ENCODE peak calls at places on chromosomes 1 and 21, in five cellular contexts. One of them, this sample, is unnamed.

GRCh38 chr21:41500354-41500753 is 7.6 kb downstream of the TMPRSS2 start:
- DNase-seq in psoas muscle: no peak
- DNase-seq in heart right ventricle: no peak
- DNase-seq in fibroblast of the aortic adventitia: no peak
- DNase-seq in aorta: no peak
- DNase-seq in this sample: no peak

GRCh38 chr1:203272633-203273205 is 32.6 kb upstream of the BTG2 start:
- DNase-seq in psoas muscle: no peak
- DNase-seq in heart right ventricle: no peak
- DNase-seq in fibroblast of the aortic adventitia: no peak
- DNase-seq in aorta: no peak
- DNase-seq in this sample: no peak

GRCh38 chr21:19353271-19353670 is 949.7 kb upstream of the TMPRSS15 start:
- DNase-seq in psoas muscle: no peak
- DNase-seq in heart right ventricle: no peak
- DNase-seq in fibroblast of the aortic adventitia: no peak
- DNase-seq in aorta: no peak
- DNase-seq in this sample: no peak

GRCh38 chr1:109827466-109827865 is 63.7 kb upstream of the EPS8L3 start:
- DNase-seq in psoas muscle: no peak
- DNase-seq in heart right ventricle: no peak
- DNase-seq in fibroblast of the aortic adventitia: no peak
- DNase-seq in aorta: no peak
- DNase-seq in this sample: no peak

GRCh38 chr21:29504751-29505321 is 206.1 kb downstream of the BACH1 start:
- DNase-seq in psoas muscle: no peak
- DNase-seq in heart right ventricle: no peak
- DNase-seq in fibroblast of the aortic adventitia: peak
- DNase-seq in aorta: no peak
- DNase-seq in this sample: no peak

GRCh38 chr1:206878456-206878855 is 13.0 kb downstream of the IL20 start:
- DNase-seq in psoas muscle: no peak
- DNase-seq in heart right ventricle: no peak
- DNase-seq in fibroblast of the aortic adventitia: no peak
- DNase-seq in aorta: no peak
- DNase-seq in this sample: no peak

GRCh38 chr1:93591291-93591832 is 90.3 kb downstream of the BCAR3 start:
- DNase-seq in psoas muscle: no peak
- DNase-seq in heart right ventricle: no peak
- DNase-seq in fibroblast of the aortic adventitia: no peak
- DNase-seq in aorta: no peak
- DNase-seq in this sample: no peak

GRCh38 chr1:167774710-167775109 is 52.9 kb downstream of the MPZL1 start:
- DNase-seq in psoas muscle: no peak
- DNase-seq in heart right ventricle: no peak
- DNase-seq in fibroblast of the aortic adventitia: no peak
- DNase-seq in aorta: no peak
- DNase-seq in this sample: no peak

GRCh38 chr1:12618661-12619395 is 818 bp upstream of the DHRS3 start:
- DNase-seq in psoas muscle: peak
- DNase-seq in heart right ventricle: peak
- DNase-seq in fibroblast of the aortic adventitia: peak
- DNase-seq in aorta: peak
- DNase-seq in this sample: peak

GRCh38 chr1:11316701-11317100 is 43.7 kb downstream of the UBIAD1 start:
- DNase-seq in psoas muscle: no peak
- DNase-seq in heart right ventricle: no peak
- DNase-seq in fibroblast of the aortic adventitia: peak
- DNase-seq in aorta: no peak
- DNase-seq in this sample: no peak

GRCh38 chr1:240258910-240259309 is 167.2 kb downstream of the FMN2 start:
- DNase-seq in psoas muscle: no peak
- DNase-seq in heart right ventricle: no peak
- DNase-seq in fibroblast of the aortic adventitia: peak
- DNase-seq in aorta: no peak
- DNase-seq in this sample: no peak

GRCh38 chr1:58249729-58250586 is 296.6 kb downstream of the OMA1 start:
- DNase-seq in psoas muscle: no peak
- DNase-seq in heart right ventricle: peak
- DNase-seq in fibroblast of the aortic adventitia: peak
- DNase-seq in aorta: peak
- DNase-seq in this sample: no peak

GRCh38 chr1:9421533-9421873 is 117.8 kb upstream of the SLC25A33 start:
- DNase-seq in psoas muscle: no peak
- DNase-seq in heart right ventricle: no peak
- DNase-seq in fibroblast of the aortic adventitia: no peak
- DNase-seq in aorta: no peak
- DNase-seq in this sample: no peak

GRCh38 chr1:154961497-154962237 is at the start of gene PYGO2:
- DNase-seq in psoas muscle: peak
- DNase-seq in heart right ventricle: peak
- DNase-seq in fibroblast of the aortic adventitia: peak
- DNase-seq in aorta: peak
- DNase-seq in this sample: peak

GRCh38 chr1:204065174-204065985 is 7.5 kb upstream of the SOX13 start:
- DNase-seq in psoas muscle: peak
- DNase-seq in heart right ventricle: peak
- DNase-seq in fibroblast of the aortic adventitia: peak
- DNase-seq in aorta: peak
- DNase-seq in this sample: no peak

GRCh38 chr1:34360574-34360973 is 183.9 kb downstream of the C1orf94 start:
- DNase-seq in psoas muscle: no peak
- DNase-seq in heart right ventricle: no peak
- DNase-seq in fibroblast of the aortic adventitia: no peak
- DNase-seq in aorta: no peak
- DNase-seq in this sample: no peak

GRCh38 chr21:43918385-43918947 is 53.4 kb downstream of the AGPAT3 start:
- DNase-seq in psoas muscle: no peak
- DNase-seq in heart right ventricle: no peak
- DNase-seq in fibroblast of the aortic adventitia: no peak
- DNase-seq in aorta: peak
- DNase-seq in this sample: no peak

GRCh38 chr1:69648486-69648885 is 80.8 kb downstream of the LRRC7 start:
- DNase-seq in psoas muscle: no peak
- DNase-seq in heart right ventricle: no peak
- DNase-seq in fibroblast of the aortic adventitia: no peak
- DNase-seq in aorta: no peak
- DNase-seq in this sample: no peak

GRCh38 chr1:7404046-7404742 is 366.9 kb upstream of the VAMP3 start:
- DNase-seq in psoas muscle: no peak
- DNase-seq in heart right ventricle: peak
- DNase-seq in fibroblast of the aortic adventitia: no peak
- DNase-seq in aorta: peak
- DNase-seq in this sample: no peak

GRCh38 chr1:10693497-10694273 is 102.8 kb downstream of the CASZ1 start:
- DNase-seq in psoas muscle: peak
- DNase-seq in heart right ventricle: no peak
- DNase-seq in fibroblast of the aortic adventitia: no peak
- DNase-seq in aorta: peak
- DNase-seq in this sample: peak

GRCh38 chr1:19815801-19816736 is 986 bp upstream of the RNF186 start:
- DNase-seq in psoas muscle: no peak
- DNase-seq in heart right ventricle: no peak
- DNase-seq in fibroblast of the aortic adventitia: no peak
- DNase-seq in aorta: no peak
- DNase-seq in this sample: no peak

GRCh38 chr1:203085528-203086406 is at the start of gene MYOG:
- DNase-seq in psoas muscle: peak
- DNase-seq in heart right ventricle: no peak
- DNase-seq in fibroblast of the aortic adventitia: no peak
- DNase-seq in aorta: no peak
- DNase-seq in this sample: no peak

GRCh38 chr1:243792891-243793290 is 57.2 kb downstream of the AKT3 start:
- DNase-seq in psoas muscle: no peak
- DNase-seq in heart right ventricle: no peak
- DNase-seq in fibroblast of the aortic adventitia: no peak
- DNase-seq in aorta: no peak
- DNase-seq in this sample: no peak

GRCh38 chr1:29900727-29901126 is 664.4 kb downstream of the PTPRU start:
- DNase-seq in psoas muscle: no peak
- DNase-seq in heart right ventricle: peak
- DNase-seq in fibroblast of the aortic adventitia: no peak
- DNase-seq in aorta: peak
- DNase-seq in this sample: no peak

This sample was measured in activated T-helper 9 cell treated with anti-CD3 and anti-CD28 coated beads, Interleukin-2, amount 50 U/mL, for 16 hours.